ENCODE peak calls at places on chromosomes 1 and 21, in ten cellular contexts. One of them, this sample, is unnamed.

GRCh38 chr1:200526709-200527612 is 93.6 kb downstream of the KIF14 start:
- DNase-seq in astrocyte: peak
- DNase-seq in A673: no peak
- DNase-seq in T-helper 1 cell: no peak
- DNase-seq in activated naive CD4-positive, alpha-beta T cell: no peak
- DNase-seq in germinal center: peak
- DNase-seq in NAMALWA: peak
- DNase-seq in G401: no peak
- DNase-seq in GM03348: peak
- DNase-seq in H7: no peak
- DNase-seq in this sample: no peak

GRCh38 chr1:27622828-27623227 is 12.2 kb downstream of the FGR start:
- DNase-seq in astrocyte: no peak
- DNase-seq in A673: no peak
- DNase-seq in T-helper 1 cell: no peak
- DNase-seq in activated naive CD4-positive, alpha-beta T cell: no peak
- DNase-seq in germinal center: no peak
- DNase-seq in NAMALWA: no peak
- DNase-seq in G401: no peak
- DNase-seq in GM03348: no peak
- DNase-seq in H7: peak
- DNase-seq in this sample: no peak

GRCh38 chr1:221174598-221174997 is 295.4 kb downstream of the HLX start:
- DNase-seq in astrocyte: peak
- DNase-seq in A673: no peak
- DNase-seq in T-helper 1 cell: no peak
- DNase-seq in activated naive CD4-positive, alpha-beta T cell: no peak
- DNase-seq in germinal center: no peak
- DNase-seq in NAMALWA: no peak
- DNase-seq in G401: peak
- DNase-seq in GM03348: no peak
- DNase-seq in H7: peak
- DNase-seq in this sample: no peak

GRCh38 chr1:10835423-10836421 is 39.3 kb upstream of the CASZ1 start:
- DNase-seq in astrocyte: peak
- DNase-seq in A673: peak
- DNase-seq in T-helper 1 cell: no peak
- DNase-seq in activated naive CD4-positive, alpha-beta T cell: no peak
- DNase-seq in germinal center: no peak
- DNase-seq in NAMALWA: no peak
- DNase-seq in G401: no peak
- DNase-seq in GM03348: peak
- DNase-seq in H7: peak
- DNase-seq in this sample: peak

GRCh38 chr1:70205076-70205436 is 323 bp downstream of the LRRC40 start:
- DNase-seq in astrocyte: no peak
- DNase-seq in A673: no peak
- DNase-seq in T-helper 1 cell: no peak
- DNase-seq in activated naive CD4-positive, alpha-beta T cell: no peak
- DNase-seq in germinal center: no peak
- DNase-seq in NAMALWA: no peak
- DNase-seq in G401: no peak
- DNase-seq in GM03348: peak
- DNase-seq in H7: no peak
- DNase-seq in this sample: no peak

GRCh38 chr21:42423197-42423675 is 19.5 kb downstream of the UBASH3A start:
- DNase-seq in astrocyte: no peak
- DNase-seq in A673: no peak
- DNase-seq in T-helper 1 cell: peak
- DNase-seq in activated naive CD4-positive, alpha-beta T cell: no peak
- DNase-seq in germinal center: no peak
- DNase-seq in NAMALWA: no peak
- DNase-seq in G401: no peak
- DNase-seq in GM03348: no peak
- DNase-seq in H7: no peak
- DNase-seq in this sample: no peak

GRCh38 chr1:221117548-221117951 is 238.3 kb downstream of the HLX start:
- DNase-seq in astrocyte: peak
- DNase-seq in A673: no peak
- DNase-seq in T-helper 1 cell: no peak
- DNase-seq in activated naive CD4-positive, alpha-beta T cell: no peak
- DNase-seq in germinal center: no peak
- DNase-seq in NAMALWA: no peak
- DNase-seq in G401: peak
- DNase-seq in GM03348: peak
- DNase-seq in H7: no peak
- DNase-seq in this sample: peak

GRCh38 chr21:35294231-35294898 is 245.3 kb upstream of the RUNX1 start:
- DNase-seq in astrocyte: no peak
- DNase-seq in A673: no peak
- DNase-seq in T-helper 1 cell: no peak
- DNase-seq in activated naive CD4-positive, alpha-beta T cell: no peak
- DNase-seq in germinal center: no peak
- DNase-seq in NAMALWA: no peak
- DNase-seq in G401: no peak
- DNase-seq in GM03348: no peak
- DNase-seq in H7: peak
- DNase-seq in this sample: no peak

GRCh38 chr1:29339176-29339575 is 102.9 kb downstream of the PTPRU start:
- DNase-seq in astrocyte: no peak
- DNase-seq in A673: no peak
- DNase-seq in T-helper 1 cell: no peak
- DNase-seq in activated naive CD4-positive, alpha-beta T cell: no peak
- DNase-seq in germinal center: no peak
- DNase-seq in NAMALWA: no peak
- DNase-seq in G401: no peak
- DNase-seq in GM03348: no peak
- DNase-seq in H7: no peak
- DNase-seq in this sample: no peak

GRCh38 chr1:95699274-95699953 is 465.4 kb downstream of the RWDD3 start:
- DNase-seq in astrocyte: no peak
- DNase-seq in A673: no peak
- DNase-seq in T-helper 1 cell: no peak
- DNase-seq in activated naive CD4-positive, alpha-beta T cell: no peak
- DNase-seq in germinal center: no peak
- DNase-seq in NAMALWA: no peak
- DNase-seq in G401: no peak
- DNase-seq in GM03348: no peak
- DNase-seq in H7: no peak
- DNase-seq in this sample: no peak

GRCh38 chr1:89810880-89811279 is 10.0 kb upstream of the LRRC8D start:
- DNase-seq in astrocyte: no peak
- DNase-seq in A673: no peak
- DNase-seq in T-helper 1 cell: no peak
- DNase-seq in activated naive CD4-positive, alpha-beta T cell: no peak
- DNase-seq in germinal center: no peak
- DNase-seq in NAMALWA: no peak
- DNase-seq in G401: no peak
- DNase-seq in GM03348: no peak
- DNase-seq in H7: no peak
- DNase-seq in this sample: no peak

GRCh38 chr1:9903801-9904527 is 6.1 kb downstream of the CTNNBIP1 start:
- DNase-seq in astrocyte: no peak
- DNase-seq in A673: no peak
- DNase-seq in T-helper 1 cell: peak
- DNase-seq in activated naive CD4-positive, alpha-beta T cell: no peak
- DNase-seq in germinal center: no peak
- DNase-seq in NAMALWA: no peak
- DNase-seq in G401: no peak
- DNase-seq in GM03348: no peak
- DNase-seq in H7: no peak
- DNase-seq in this sample: no peak

GRCh38 chr1:100188617-100189016 is 10.6 kb upstream of the LRRC39 start:
- DNase-seq in astrocyte: peak
- DNase-seq in A673: peak
- DNase-seq in T-helper 1 cell: no peak
- DNase-seq in activated naive CD4-positive, alpha-beta T cell: no peak
- DNase-seq in germinal center: no peak
- DNase-seq in NAMALWA: no peak
- DNase-seq in G401: peak
- DNase-seq in GM03348: peak
- DNase-seq in H7: no peak
- DNase-seq in this sample: no peak

GRCh38 chr1:244322181-244322580 is 129.5 kb downstream of the ADSS2 start:
- DNase-seq in astrocyte: no peak
- DNase-seq in A673: no peak
- DNase-seq in T-helper 1 cell: no peak
- DNase-seq in activated naive CD4-positive, alpha-beta T cell: no peak
- DNase-seq in germinal center: no peak
- DNase-seq in NAMALWA: no peak
- DNase-seq in G401: no peak
- DNase-seq in GM03348: no peak
- DNase-seq in H7: no peak
- DNase-seq in this sample: no peak

GRCh38 chr21:43869486-43870325 is 4.7 kb downstream of the AGPAT3 start:
- DNase-seq in astrocyte: no peak
- DNase-seq in A673: peak
- DNase-seq in T-helper 1 cell: no peak
- DNase-seq in activated naive CD4-positive, alpha-beta T cell: no peak
- DNase-seq in germinal center: no peak
- DNase-seq in NAMALWA: no peak
- DNase-seq in G401: no peak
- DNase-seq in GM03348: peak
- DNase-seq in H7: peak
- DNase-seq in this sample: no peak

GRCh38 chr1:76137746-76138145 is 63.2 kb downstream of the ST6GALNAC3 start:
- DNase-seq in astrocyte: no peak
- DNase-seq in A673: no peak
- DNase-seq in T-helper 1 cell: no peak
- DNase-seq in activated naive CD4-positive, alpha-beta T cell: no peak
- DNase-seq in germinal center: no peak
- DNase-seq in NAMALWA: no peak
- DNase-seq in G401: no peak
- DNase-seq in GM03348: no peak
- DNase-seq in H7: no peak
- DNase-seq in this sample: no peak

GRCh38 chr1:34131396-34132160 is 33.5 kb downstream of the CSMD2 start:
- DNase-seq in astrocyte: no peak
- DNase-seq in A673: no peak
- DNase-seq in T-helper 1 cell: no peak
- DNase-seq in activated naive CD4-positive, alpha-beta T cell: no peak
- DNase-seq in germinal center: no peak
- DNase-seq in NAMALWA: no peak
- DNase-seq in G401: no peak
- DNase-seq in GM03348: no peak
- DNase-seq in H7: no peak
- DNase-seq in this sample: no peak

GRCh38 chr1:52305417-52306226 is 60.4 kb downstream of the CC2D1B start:
- DNase-seq in astrocyte: no peak
- DNase-seq in A673: no peak
- DNase-seq in T-helper 1 cell: no peak
- DNase-seq in activated naive CD4-positive, alpha-beta T cell: no peak
- DNase-seq in germinal center: no peak
- DNase-seq in NAMALWA: no peak
- DNase-seq in G401: no peak
- DNase-seq in GM03348: no peak
- DNase-seq in H7: no peak
- DNase-seq in this sample: no peak

GRCh38 chr1:208967334-208967733 is 616.2 kb upstream of the CAMK1G start:
- DNase-seq in astrocyte: no peak
- DNase-seq in A673: no peak
- DNase-seq in T-helper 1 cell: no peak
- DNase-seq in activated naive CD4-positive, alpha-beta T cell: no peak
- DNase-seq in germinal center: no peak
- DNase-seq in NAMALWA: no peak
- DNase-seq in G401: no peak
- DNase-seq in GM03348: no peak
- DNase-seq in H7: no peak
- DNase-seq in this sample: no peak

GRCh38 chr1:25096307-25097150 is 135.8 kb downstream of the SYF2 start:
- DNase-seq in astrocyte: peak
- DNase-seq in A673: no peak
- DNase-seq in T-helper 1 cell: no peak
- DNase-seq in activated naive CD4-positive, alpha-beta T cell: no peak
- DNase-seq in germinal center: no peak
- DNase-seq in NAMALWA: no peak
- DNase-seq in G401: no peak
- DNase-seq in GM03348: peak
- DNase-seq in H7: no peak
- DNase-seq in this sample: peak

GRCh38 chr1:167043752-167044488 is 46.3 kb downstream of the GPA33 start:
- DNase-seq in astrocyte: peak
- DNase-seq in A673: peak
- DNase-seq in T-helper 1 cell: peak
- DNase-seq in activated naive CD4-positive, alpha-beta T cell: peak
- DNase-seq in germinal center: peak
- DNase-seq in NAMALWA: peak
- DNase-seq in G401: peak
- DNase-seq in GM03348: peak
- DNase-seq in H7: peak
- DNase-seq in this sample: peak

GRCh38 chr21:37564341-37564923 is 197.9 kb downstream of the DYRK1A start:
- DNase-seq in astrocyte: peak
- DNase-seq in A673: peak
- DNase-seq in T-helper 1 cell: peak
- DNase-seq in activated naive CD4-positive, alpha-beta T cell: peak
- DNase-seq in germinal center: peak
- DNase-seq in NAMALWA: peak
- DNase-seq in G401: peak
- DNase-seq in GM03348: peak
- DNase-seq in H7: peak
- DNase-seq in this sample: peak

GRCh38 chr1:112144738-112145426 is 155.4 kb upstream of the KCND3 start:
- DNase-seq in astrocyte: no peak
- DNase-seq in A673: no peak
- DNase-seq in T-helper 1 cell: no peak
- DNase-seq in activated naive CD4-positive, alpha-beta T cell: no peak
- DNase-seq in germinal center: no peak
- DNase-seq in NAMALWA: no peak
- DNase-seq in G401: peak
- DNase-seq in GM03348: no peak
- DNase-seq in H7: no peak
- DNase-seq in this sample: no peak

GRCh38 chr1:41742219-41742618 is 176.5 kb downstream of the HIVEP3 start:
- DNase-seq in astrocyte: peak
- DNase-seq in A673: no peak
- DNase-seq in T-helper 1 cell: no peak
- DNase-seq in activated naive CD4-positive, alpha-beta T cell: no peak
- DNase-seq in germinal center: no peak
- DNase-seq in NAMALWA: no peak
- DNase-seq in G401: no peak
- DNase-seq in GM03348: peak
- DNase-seq in H7: no peak
- DNase-seq in this sample: peak

GRCh38 chr1:155005076-155005971 is 2.7 kb downstream of the ZBTB7B start:
- DNase-seq in astrocyte: no peak
- DNase-seq in A673: no peak
- DNase-seq in T-helper 1 cell: peak
- DNase-seq in activated naive CD4-positive, alpha-beta T cell: no peak
- DNase-seq in germinal center: peak
- DNase-seq in NAMALWA: no peak
- DNase-seq in G401: no peak
- DNase-seq in GM03348: peak
- DNase-seq in H7: peak
- DNase-seq in this sample: no peak

GRCh38 chr1:18557621-18558465 is 72.8 kb upstream of the PAX7 start:
- DNase-seq in astrocyte: no peak
- DNase-seq in A673: peak
- DNase-seq in T-helper 1 cell: no peak
- DNase-seq in activated naive CD4-positive, alpha-beta T cell: no peak
- DNase-seq in germinal center: no peak
- DNase-seq in NAMALWA: no peak
- DNase-seq in G401: peak
- DNase-seq in GM03348: peak
- DNase-seq in H7: peak
- DNase-seq in this sample: no peak

GRCh38 chr1:213989071-213989739 is 1.4 kb downstream of the PROX1 start:
- DNase-seq in astrocyte: no peak
- DNase-seq in A673: no peak
- DNase-seq in T-helper 1 cell: no peak
- DNase-seq in activated naive CD4-positive, alpha-beta T cell: no peak
- DNase-seq in germinal center: peak
- DNase-seq in NAMALWA: no peak
- DNase-seq in G401: no peak
- DNase-seq in GM03348: no peak
- DNase-seq in H7: peak
- DNase-seq in this sample: no peak

GRCh38 chr1:107525146-107525545 is 384.3 kb downstream of the NTNG1 start:
- DNase-seq in astrocyte: peak
- DNase-seq in A673: peak
- DNase-seq in T-helper 1 cell: peak
- DNase-seq in activated naive CD4-positive, alpha-beta T cell: no peak
- DNase-seq in germinal center: no peak
- DNase-seq in NAMALWA: no peak
- DNase-seq in G401: no peak
- DNase-seq in GM03348: no peak
- DNase-seq in H7: no peak
- DNase-seq in this sample: peak

This sample was measured in NCI-H226.